ENCODE peak calls at places on chromosomes 6 and 20, in seven cellular contexts. I is mammary epithelial cell, U is adipocyte, X is PC-3, G is endothelial cell of umbilical vein, T is fibroblast of lung, L is H9. B is an unnamed sample.

GRCh38 chr20:8385247-8385646 is 253.2 kb downstream of the PLCB1 start:
- DNase-seq in U (no peak), I (no peak), G (no peak), X (no peak), T (peak), L (peak), B (no peak)

GRCh38 chr6:84753173-84753572 is 11.2 kb downstream of the TBX18 start:
- DNase-seq in L (no peak), T (no peak), U (no peak), X (no peak), G (no peak), I (no peak), B (no peak)

GRCh38 chr6:40714576-40715500 is 127.7 kb upstream of the LRFN2 start:
- DNase-seq in G (no peak), I (no peak), X (peak), U (no peak), T (no peak), L (no peak), B (peak)

GRCh38 chr20:32019156-32019510 is 8.9 kb downstream of the CCM2L start:
- DNase-seq in U (peak), T (no peak), I (no peak), X (no peak), G (no peak), L (peak), B (no peak)

GRCh38 chr6:106525111-106525884 is 104.0 kb downstream of the RTN4IP1 start:
- DNase-seq in T (no peak), L (no peak), G (peak), I (peak), X (peak), U (no peak), B (peak)

GRCh38 chr20:32113861-32114260 is 4.3 kb downstream of the TM9SF4 start:
- DNase-seq in U (no peak), T (no peak), X (no peak), L (no peak), G (no peak), I (no peak), B (no peak)

GRCh38 chr6:33878541-33878940 is 74.7 kb upstream of the MLN start:
- DNase-seq in G (no peak), U (no peak), X (no peak), T (no peak), I (no peak), L (no peak), B (no peak)

GRCh38 chr6:166496460-166496859 is 90.0 kb downstream of the RAMACL start:
- DNase-seq in L (no peak), U (no peak), G (no peak), T (no peak), I (no peak), X (no peak), B (no peak)

GRCh38 chr6:65189344-65189743 is 517.7 kb downstream of the EYS start:
- DNase-seq in T (no peak), X (no peak), U (no peak), G (no peak), I (no peak), L (no peak), B (no peak)

GRCh38 chr6:25893778-25894177 is 19.7 kb upstream of the SLC17A3 start:
- DNase-seq in X (no peak), I (no peak), T (no peak), L (no peak), U (no peak), G (no peak), B (no peak)

GRCh38 chr6:14704383-14705271 is 541.2 kb upstream of the JARID2 start:
- DNase-seq in U (peak), L (no peak), I (no peak), G (no peak), X (no peak), T (no peak), B (no peak)

GRCh38 chr6:137659871-137660270 is 165.7 kb upstream of the OLIG3 start:
- DNase-seq in I (no peak), G (no peak), U (no peak), T (no peak), L (no peak), X (no peak), B (no peak)

GRCh38 chr6:14086701-14087100 is 30.9 kb upstream of the CD83 start:
- DNase-seq in L (no peak), T (peak), U (no peak), X (peak), G (no peak), I (no peak), B (no peak)

GRCh38 chr20:20410678-20411077 is 42.8 kb downstream of the INSM1 start:
- DNase-seq in X (no peak), T (peak), I (no peak), G (peak), L (peak), U (no peak), B (no peak)
- H3K9ac ChIP-seq in X (no peak), T (no peak), I (no peak), G (no peak), L (no peak), U (no peak), B (no peak)

GRCh38 chr6:159168536-159169192 is 536 bp upstream of the FNDC1 start:
- DNase-seq in L (peak), G (peak), X (no peak), U (no peak), T (peak), I (no peak), B (no peak)
- H3K9ac ChIP-seq in L (no peak), G (no peak), X (no peak), U (peak), T (no peak), I (no peak), B (peak)

DNA sequence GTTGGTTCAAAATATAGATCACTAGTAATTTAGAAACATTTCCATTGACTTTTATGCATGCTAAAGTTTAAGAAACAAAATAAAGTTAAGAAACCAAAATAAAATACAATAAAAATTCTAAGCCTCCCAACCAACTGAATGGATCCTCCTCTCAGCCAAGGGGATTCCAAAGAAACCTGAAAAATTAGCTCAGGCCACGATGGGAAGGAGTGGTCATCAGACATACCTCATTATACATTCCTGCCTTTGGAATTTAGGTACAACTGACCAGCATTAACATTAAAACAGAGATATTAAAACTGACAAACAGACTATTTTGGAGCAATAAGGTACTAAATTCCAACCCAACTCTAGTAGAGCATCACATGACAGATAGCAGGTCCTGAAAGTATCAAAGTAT is 275.2 kb downstream of the PKHD1 start:
- DNase-seq in T (no peak), G (no peak), L (no peak), U (no peak), I (no peak), X (no peak), B (no peak)
- H3K9ac ChIP-seq in T (no peak), G (no peak), L (no peak), U (no peak), I (no peak), X (no peak), B (no peak)

GRCh38 chr20:184288-184687 is 5.2 kb downstream of the DEFB128 start:
- DNase-seq in I (no peak), G (no peak), U (no peak), L (no peak), T (no peak), X (no peak), B (no peak)

GRCh38 chr20:189611-190010 is at the start of gene DEFB128:
- DNase-seq in U (no peak), T (no peak), X (no peak), I (no peak), G (no peak), L (no peak), B (no peak)

GRCh38 chr20:187733-188132 is 1.8 kb downstream of the DEFB128 start:
- DNase-seq in G (no peak), I (no peak), U (no peak), X (no peak), L (no peak), T (no peak), B (no peak)
- H3K9ac ChIP-seq in G (no peak), I (no peak), U (no peak), X (no peak), L (no peak), T (no peak), B (no peak)

DNA sequence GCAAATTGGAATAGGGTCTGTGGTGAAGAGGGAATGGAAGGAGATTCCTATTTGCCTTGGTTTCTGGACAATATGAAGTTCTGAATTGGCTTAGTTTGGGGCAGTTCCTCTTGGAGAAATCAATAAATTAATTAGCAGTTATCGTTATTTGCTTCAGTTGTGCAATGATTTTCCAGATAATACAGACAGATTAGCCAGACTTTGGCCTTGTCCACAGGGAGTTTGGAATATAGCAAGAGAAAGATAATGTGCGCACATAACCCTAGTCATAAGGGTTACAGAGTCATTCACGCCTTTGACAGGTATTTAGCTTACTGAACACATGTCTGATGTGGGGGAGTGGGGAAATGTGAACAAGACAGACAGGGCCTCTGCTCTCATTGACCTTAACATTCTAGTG is 1.3 kb downstream of the ATRN start:
- DNase-seq in T (no peak), U (peak), G (no peak), X (no peak), L (no peak), I (no peak), B (no peak)
- H3K9ac ChIP-seq in T (peak), U (peak), G (peak), X (peak), L (peak), I (peak), B (peak)

DNA sequence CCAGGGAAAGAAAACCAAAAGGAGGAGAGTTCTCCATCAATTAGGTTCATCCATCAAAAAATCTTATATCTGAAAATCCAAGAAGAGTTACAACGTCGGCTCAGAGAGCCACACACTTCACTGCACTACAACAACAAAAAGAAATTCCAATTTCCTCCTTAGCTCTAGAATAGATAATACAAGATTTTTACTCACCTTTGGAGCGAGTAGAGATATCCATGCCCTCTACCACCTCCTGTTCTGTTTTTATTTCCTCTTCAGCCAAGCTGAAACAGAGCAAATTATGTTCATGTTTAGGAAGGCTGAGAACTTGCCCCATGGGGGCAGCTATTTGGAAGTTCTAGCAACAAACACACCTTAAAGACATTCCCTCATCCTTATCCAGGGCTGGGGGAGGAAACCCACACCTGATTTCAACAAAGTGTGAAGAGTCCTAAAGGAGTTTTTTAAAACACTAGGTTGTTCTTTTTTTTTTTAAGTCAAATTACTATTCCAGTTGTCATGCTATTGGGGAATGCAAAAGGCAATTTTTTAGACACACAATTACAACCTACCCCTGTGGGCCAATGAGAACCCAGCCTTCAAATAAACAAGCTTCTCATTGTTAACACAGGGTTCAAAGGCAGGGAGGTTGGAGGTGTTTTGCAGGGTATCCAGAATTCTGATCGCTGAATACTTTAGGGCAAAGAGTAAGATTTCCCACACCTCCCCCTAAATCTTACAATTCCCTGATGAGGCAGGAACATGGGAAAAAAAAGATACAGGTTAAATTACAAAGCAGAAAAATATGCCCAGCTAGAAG is 8.6 kb downstream of the ZMYND8 start:
- DNase-seq in U (no peak), G (no peak), T (no peak), I (no peak), L (no peak), X (no peak), B (no peak)
- H3K9ac ChIP-seq in U (peak), G (peak), T (no peak), I (no peak), L (no peak), X (no peak), B (peak)

GRCh38 chr20:51339721-51340450 is 202.6 kb downstream of the NFATC2 start:
- DNase-seq in T (peak), G (peak), U (peak), L (no peak), I (no peak), X (no peak), B (no peak)
- H3K9ac ChIP-seq in T (no peak), G (no peak), U (no peak), L (no peak), I (no peak), X (no peak), B (no peak)